ENCODE peak calls at places on chromosomes 6 and 20, in four cellular contexts. One of them, this sample, is unnamed. For H3K4me1, the result is how much of the 10 kb centered on the place peaks cover.

GRCh38 chr20:6562111-6562510 is 205.4 kb upstream of the BMP2 start:
- DNase-seq in GM12878: no peak
- DNase-seq in neural progenitor cell: no peak
- DNase-seq in esophagus muscularis mucosa: no peak
- DNase-seq in this sample: no peak

GRCh38 chr6:25013249-25013648 is 77.5 kb upstream of the RIPOR2 start:
- DNase-seq in GM12878: no peak
- DNase-seq in neural progenitor cell: no peak
- DNase-seq in esophagus muscularis mucosa: no peak
- DNase-seq in this sample: no peak

GRCh38 chr20:20410678-20411077 is 42.8 kb downstream of the INSM1 start:
- DNase-seq in GM12878: no peak
- DNase-seq in neural progenitor cell: peak
- DNase-seq in esophagus muscularis mucosa: no peak
- DNase-seq in this sample: no peak

GRCh38 chr20:24694157-24694726 is 224.8 kb downstream of the SYNDIG1 start:
- DNase-seq in GM12878: no peak
- DNase-seq in neural progenitor cell: no peak
- DNase-seq in esophagus muscularis mucosa: peak
- DNase-seq in this sample: peak

GRCh38 chr6:106334646-106335448 is 9.3 kb upstream of the ATG5 start:
- DNase-seq in GM12878: no peak
- DNase-seq in neural progenitor cell: peak
- DNase-seq in esophagus muscularis mucosa: no peak
- DNase-seq in this sample: peak

GRCh38 chr6:132401941-132402275 is 633 bp upstream of the MOXD1 start:
- DNase-seq in GM12878: no peak
- DNase-seq in neural progenitor cell: peak
- DNase-seq in esophagus muscularis mucosa: no peak
- DNase-seq in this sample: no peak

GRCh38 chr20:63025534-63026331 is 19.0 kb upstream of the BHLHE23 start:
- DNase-seq in GM12878: no peak
- DNase-seq in neural progenitor cell: no peak
- DNase-seq in esophagus muscularis mucosa: no peak
- DNase-seq in this sample: no peak

GRCh38 chr6:167762259-167762962 is 64.3 kb upstream of the AFDN start:
- DNase-seq in GM12878: no peak
- DNase-seq in neural progenitor cell: no peak
- DNase-seq in esophagus muscularis mucosa: no peak
- DNase-seq in this sample: no peak

GRCh38 chr6:68447112-68447511 is 188.0 kb upstream of the ADGRB3 start:
- DNase-seq in GM12878: no peak
- DNase-seq in neural progenitor cell: no peak
- DNase-seq in esophagus muscularis mucosa: no peak
- DNase-seq in this sample: no peak

GRCh38 chr6:147675281-147675680 is 166.8 kb downstream of the SAMD5 start:
- DNase-seq in GM12878: no peak
- DNase-seq in neural progenitor cell: no peak
- DNase-seq in esophagus muscularis mucosa: no peak
- DNase-seq in this sample: no peak

GRCh38 chr6:163199371-163199770 is 215.1 kb upstream of the QKI start:
- DNase-seq in GM12878: no peak
- DNase-seq in neural progenitor cell: no peak
- DNase-seq in esophagus muscularis mucosa: peak
- DNase-seq in this sample: no peak

GRCh38 chr6:168166627-168167026 is 87.6 kb upstream of the FRMD1 start:
- DNase-seq in GM12878: no peak
- DNase-seq in neural progenitor cell: no peak
- DNase-seq in esophagus muscularis mucosa: peak
- DNase-seq in this sample: no peak

GRCh38 chr6:19410477-19410876 is 426.7 kb upstream of the ID4 start:
- DNase-seq in GM12878: no peak
- DNase-seq in neural progenitor cell: no peak
- DNase-seq in esophagus muscularis mucosa: no peak
- DNase-seq in this sample: no peak

GRCh38 chr6:37021356-37022129 is 16.1 kb downstream of the FGD2 start:
- DNase-seq in GM12878: no peak
- DNase-seq in neural progenitor cell: peak
- DNase-seq in esophagus muscularis mucosa: no peak
- DNase-seq in this sample: no peak

GRCh38 chr20:52054123-52054522 is 137.5 kb downstream of the ZFP64 start:
- DNase-seq in GM12878: no peak
- DNase-seq in neural progenitor cell: no peak
- DNase-seq in esophagus muscularis mucosa: no peak
- DNase-seq in this sample: no peak

DNA sequence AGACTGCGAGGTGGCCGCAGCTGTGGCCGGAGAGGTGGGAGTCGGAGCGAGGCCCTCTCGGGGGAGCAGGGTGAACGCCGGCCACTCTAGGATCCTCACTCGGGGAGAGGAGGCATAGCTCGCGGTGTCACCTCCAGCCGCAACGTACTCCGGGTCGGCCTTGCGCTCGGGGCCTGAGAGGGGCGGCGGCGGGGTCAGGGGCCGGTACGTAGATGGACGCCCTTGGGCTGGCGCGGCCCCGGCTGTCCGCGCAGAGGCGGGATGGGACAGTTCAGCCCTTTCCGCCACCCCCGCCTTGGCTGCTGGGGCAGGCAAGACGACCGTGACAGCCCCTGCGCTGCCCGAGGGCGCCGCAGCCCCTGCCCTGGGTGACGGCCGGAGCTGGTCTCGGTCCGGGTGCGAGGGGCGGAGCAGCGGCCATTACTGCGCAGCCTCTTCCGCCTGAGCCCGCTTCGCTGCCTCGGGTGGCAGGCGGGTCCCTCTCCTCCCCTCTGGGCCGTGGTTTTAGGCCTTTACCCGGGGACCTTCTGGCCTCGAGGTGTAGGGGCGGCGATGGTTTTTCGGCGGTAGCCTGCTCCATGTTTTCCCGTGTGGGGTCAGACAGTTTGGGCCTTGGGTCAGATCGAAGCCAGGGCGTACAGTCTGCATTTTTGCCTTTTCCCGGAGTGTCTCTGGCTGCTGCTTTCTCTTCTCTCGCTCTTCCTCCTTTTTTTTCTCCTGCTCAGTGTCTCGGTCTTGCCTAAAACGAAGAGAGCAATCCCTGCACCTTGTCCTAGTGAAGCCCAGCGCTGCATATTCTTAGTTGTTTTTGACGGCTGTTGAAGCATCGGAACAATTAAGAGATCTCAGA is 453 bp downstream of the RNF146 start:
- DNase-seq in GM12878: no peak
- DNase-seq in neural progenitor cell: peak
- DNase-seq in esophagus muscularis mucosa: no peak
- DNase-seq in this sample: peak
- TF ChIP-seq CTCF in GM12878: no peak
- TF ChIP-seq CTCF in neural progenitor cell: no peak
- TF ChIP-seq CTCF in esophagus muscularis mucosa: no peak
- TF ChIP-seq CTCF in this sample: no peak

GRCh38 chr6:34384305-34385153 is 7.9 kb downstream of the NUDT3 start:
- DNase-seq in GM12878: no peak
- DNase-seq in neural progenitor cell: no peak
- DNase-seq in esophagus muscularis mucosa: no peak
- DNase-seq in this sample: no peak

GRCh38 chr6:34386316-34387137 is 5.9 kb downstream of the NUDT3 start:
- DNase-seq in GM12878: no peak
- DNase-seq in neural progenitor cell: no peak
- DNase-seq in esophagus muscularis mucosa: no peak
- DNase-seq in this sample: no peak

GRCh38 chr6:34383171-34383631 is 9.3 kb downstream of the NUDT3 start:
- DNase-seq in GM12878: no peak
- DNase-seq in neural progenitor cell: no peak
- DNase-seq in esophagus muscularis mucosa: no peak
- DNase-seq in this sample: no peak

GRCh38 chr6:34383651-34384304 is 8.7 kb downstream of the NUDT3 start:
- DNase-seq in GM12878: no peak
- DNase-seq in neural progenitor cell: no peak
- DNase-seq in esophagus muscularis mucosa: no peak
- DNase-seq in this sample: no peak

GRCh38 chr6:34385793-34386195 is 6.7 kb downstream of the NUDT3 start:
- DNase-seq in GM12878: no peak
- DNase-seq in neural progenitor cell: peak
- DNase-seq in esophagus muscularis mucosa: no peak
- DNase-seq in this sample: no peak
- H3K4me1 ChIP-seq in GM12878: under half
- H3K4me1 ChIP-seq in neural progenitor cell: under half
- H3K4me1 ChIP-seq in esophagus muscularis mucosa: half or more
- H3K4me1 ChIP-seq in this sample: under half

GRCh38 chr6:50929323-50929722 is 110.7 kb downstream of the TFAP2B start:
- DNase-seq in GM12878: no peak
- DNase-seq in neural progenitor cell: peak
- DNase-seq in esophagus muscularis mucosa: no peak
- DNase-seq in this sample: no peak
- TF ChIP-seq CTCF in GM12878: no peak
- TF ChIP-seq CTCF in neural progenitor cell: no peak
- TF ChIP-seq CTCF in esophagus muscularis mucosa: no peak
- TF ChIP-seq CTCF in this sample: no peak

DNA sequence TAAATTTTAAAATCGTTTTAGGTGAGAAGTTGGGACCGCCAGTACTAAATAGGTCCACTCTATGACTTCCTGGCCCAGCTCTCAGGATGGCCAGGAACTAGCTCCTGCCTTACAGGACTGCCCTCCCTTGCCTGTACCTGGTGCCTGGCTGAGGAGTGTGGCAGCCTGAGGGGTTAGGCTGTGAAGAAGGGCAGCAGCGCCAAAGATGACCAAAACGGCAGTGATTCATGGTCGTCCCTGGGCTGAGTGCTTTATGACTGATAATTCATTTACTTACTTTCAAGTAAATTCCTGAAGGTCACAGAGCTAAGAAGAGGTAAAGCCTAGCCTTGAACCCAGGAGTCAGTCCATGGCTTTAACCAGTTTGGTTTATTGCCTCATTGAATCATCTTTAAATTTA is 22.1 kb downstream of the STK35 start:
- DNase-seq in GM12878: no peak
- DNase-seq in neural progenitor cell: no peak
- DNase-seq in esophagus muscularis mucosa: no peak
- DNase-seq in this sample: no peak
- H3K4me1 ChIP-seq in GM12878: under half
- H3K4me1 ChIP-seq in neural progenitor cell: under half
- H3K4me1 ChIP-seq in esophagus muscularis mucosa: half or more
- H3K4me1 ChIP-seq in this sample: under half

This sample was measured in breast epithelium.